ENCODE peak calls at places on chromosome 14, in six cellular contexts. One of them, this sample, is unnamed.
A peak's percentile ranks its signal among the peaks of the same experiment; 100 is the strongest.

GRCh38 chr14:101196795-101197590 is 293.5 kb upstream of the RTL1 start:
- DNase-seq in CD4-positive, alpha-beta memory T cell: no peak
- DNase-seq in PC-3: no peak
- DNase-seq in CD4-positive, CD25-positive, alpha-beta regulatory T cell: no peak
- DNase-seq in stomach: peak; percentile 18
- DNase-seq in lung: no peak
- DNase-seq in this sample: no peak

GRCh38 chr14:35362441-35362840 is 42.1 kb downstream of the NFKBIA start:
- DNase-seq in CD4-positive, alpha-beta memory T cell: no peak
- DNase-seq in PC-3: no peak
- DNase-seq in CD4-positive, CD25-positive, alpha-beta regulatory T cell: no peak
- DNase-seq in stomach: no peak
- DNase-seq in lung: no peak
- DNase-seq in this sample: no peak

GRCh38 chr14:89374908-89375307 is 42.1 kb downstream of the FOXN3 start:
- DNase-seq in CD4-positive, alpha-beta memory T cell: no peak
- DNase-seq in PC-3: no peak
- DNase-seq in CD4-positive, CD25-positive, alpha-beta regulatory T cell: no peak
- DNase-seq in stomach: no peak
- DNase-seq in lung: no peak
- DNase-seq in this sample: no peak

GRCh38 chr14:26992403-26993115 is 394.7 kb upstream of the NOVA1 start:
- DNase-seq in CD4-positive, alpha-beta memory T cell: no peak
- DNase-seq in PC-3: peak; percentile 20
- DNase-seq in CD4-positive, CD25-positive, alpha-beta regulatory T cell: no peak
- DNase-seq in stomach: no peak
- DNase-seq in lung: no peak
- DNase-seq in this sample: no peak

GRCh38 chr14:93269341-93270068 is 62.4 kb downstream of the UBR7 start:
- DNase-seq in CD4-positive, alpha-beta memory T cell: no peak
- DNase-seq in PC-3: peak; percentile 72
- DNase-seq in CD4-positive, CD25-positive, alpha-beta regulatory T cell: no peak
- DNase-seq in stomach: no peak
- DNase-seq in lung: no peak
- DNase-seq in this sample: no peak

GRCh38 chr14:80958258-80958657 is 2.8 kb downstream of the TSHR start:
- DNase-seq in CD4-positive, alpha-beta memory T cell: no peak
- DNase-seq in PC-3: no peak
- DNase-seq in CD4-positive, CD25-positive, alpha-beta regulatory T cell: no peak
- DNase-seq in stomach: no peak
- DNase-seq in lung: no peak
- DNase-seq in this sample: no peak

GRCh38 chr14:78424311-78424710 is 254.1 kb downstream of the NRXN3 start:
- DNase-seq in CD4-positive, alpha-beta memory T cell: no peak
- DNase-seq in PC-3: no peak
- DNase-seq in CD4-positive, CD25-positive, alpha-beta regulatory T cell: no peak
- DNase-seq in stomach: no peak
- DNase-seq in lung: no peak
- DNase-seq in this sample: no peak

GRCh38 chr14:102187044-102187443 is 47.3 kb downstream of the WDR20 start:
- DNase-seq in CD4-positive, alpha-beta memory T cell: no peak
- DNase-seq in PC-3: peak; percentile 65
- DNase-seq in CD4-positive, CD25-positive, alpha-beta regulatory T cell: no peak
- DNase-seq in stomach: no peak
- DNase-seq in lung: no peak
- DNase-seq in this sample: no peak

GRCh38 chr14:26775765-26776577 is 178.1 kb upstream of the NOVA1 start:
- DNase-seq in CD4-positive, alpha-beta memory T cell: no peak
- DNase-seq in PC-3: peak; percentile 77
- DNase-seq in CD4-positive, CD25-positive, alpha-beta regulatory T cell: no peak
- DNase-seq in stomach: no peak
- DNase-seq in lung: no peak
- DNase-seq in this sample: no peak

GRCh38 chr14:51539571-51540037 is 112.1 kb upstream of the FRMD6 start:
- DNase-seq in CD4-positive, alpha-beta memory T cell: no peak
- DNase-seq in PC-3: peak; percentile 99
- DNase-seq in CD4-positive, CD25-positive, alpha-beta regulatory T cell: no peak
- DNase-seq in stomach: no peak
- DNase-seq in lung: no peak
- DNase-seq in this sample: no peak

GRCh38 chr14:70013269-70013873 is 134.2 kb downstream of the SMOC1 start:
- DNase-seq in CD4-positive, alpha-beta memory T cell: no peak
- DNase-seq in PC-3: peak; percentile 49
- DNase-seq in CD4-positive, CD25-positive, alpha-beta regulatory T cell: no peak
- DNase-seq in stomach: peak; percentile 58
- DNase-seq in lung: no peak
- DNase-seq in this sample: no peak

GRCh38 chr14:86574026-86574777 is 1044.3 kb downstream of the FLRT2 start:
- DNase-seq in CD4-positive, alpha-beta memory T cell: no peak
- DNase-seq in PC-3: peak; percentile 40
- DNase-seq in CD4-positive, CD25-positive, alpha-beta regulatory T cell: no peak
- DNase-seq in stomach: no peak
- DNase-seq in lung: no peak
- DNase-seq in this sample: no peak

GRCh38 chr14:96253140-96253539 is 2.9 kb upstream of the BDKRB1 start:
- DNase-seq in CD4-positive, alpha-beta memory T cell: no peak
- DNase-seq in PC-3: peak; percentile 47
- DNase-seq in CD4-positive, CD25-positive, alpha-beta regulatory T cell: no peak
- DNase-seq in stomach: no peak
- DNase-seq in lung: no peak
- DNase-seq in this sample: no peak

GRCh38 chr14:104216457-104216856 is 78.1 kb downstream of the KIF26A start:
- DNase-seq in CD4-positive, alpha-beta memory T cell: no peak
- DNase-seq in PC-3: no peak
- DNase-seq in CD4-positive, CD25-positive, alpha-beta regulatory T cell: no peak
- DNase-seq in stomach: no peak
- DNase-seq in lung: no peak
- DNase-seq in this sample: no peak

GRCh38 chr14:90400904-90401561 is 4.2 kb downstream of the CALM1 start:
- DNase-seq in CD4-positive, alpha-beta memory T cell: no peak
- DNase-seq in PC-3: no peak
- DNase-seq in CD4-positive, CD25-positive, alpha-beta regulatory T cell: no peak
- DNase-seq in stomach: no peak
- DNase-seq in lung: no peak
- DNase-seq in this sample: no peak

GRCh38 chr14:58737511-58737910 is 99.7 kb downstream of the DACT1 start:
- DNase-seq in CD4-positive, alpha-beta memory T cell: no peak
- DNase-seq in PC-3: peak; percentile 80
- DNase-seq in CD4-positive, CD25-positive, alpha-beta regulatory T cell: no peak
- DNase-seq in stomach: no peak
- DNase-seq in lung: no peak
- DNase-seq in this sample: no peak

GRCh38 chr14:83529531-83529930 is 1995.9 kb upstream of the SEL1L start:
- DNase-seq in CD4-positive, alpha-beta memory T cell: no peak
- DNase-seq in PC-3: no peak
- DNase-seq in CD4-positive, CD25-positive, alpha-beta regulatory T cell: no peak
- DNase-seq in stomach: no peak
- DNase-seq in lung: no peak
- DNase-seq in this sample: no peak

GRCh38 chr14:42715316-42715715 is 1108.6 kb downstream of the LRFN5 start:
- DNase-seq in CD4-positive, alpha-beta memory T cell: no peak
- DNase-seq in PC-3: peak; percentile 69
- DNase-seq in CD4-positive, CD25-positive, alpha-beta regulatory T cell: no peak
- DNase-seq in stomach: no peak
- DNase-seq in lung: no peak
- DNase-seq in this sample: no peak

GRCh38 chr14:29616922-29617321 is 310.7 kb downstream of the PRKD1 start:
- DNase-seq in CD4-positive, alpha-beta memory T cell: no peak
- DNase-seq in PC-3: no peak
- DNase-seq in CD4-positive, CD25-positive, alpha-beta regulatory T cell: no peak
- DNase-seq in stomach: no peak
- DNase-seq in lung: no peak
- DNase-seq in this sample: no peak

GRCh38 chr14:65268594-65268993 is 143.9 kb upstream of the FUT8 start:
- DNase-seq in CD4-positive, alpha-beta memory T cell: no peak
- DNase-seq in PC-3: no peak
- DNase-seq in CD4-positive, CD25-positive, alpha-beta regulatory T cell: no peak
- DNase-seq in stomach: no peak
- DNase-seq in lung: no peak
- DNase-seq in this sample: no peak

GRCh38 chr14:29518335-29518734 is 409.3 kb downstream of the PRKD1 start:
- DNase-seq in CD4-positive, alpha-beta memory T cell: no peak
- DNase-seq in PC-3: peak; percentile 39
- DNase-seq in CD4-positive, CD25-positive, alpha-beta regulatory T cell: no peak
- DNase-seq in stomach: no peak
- DNase-seq in lung: no peak
- DNase-seq in this sample: no peak

GRCh38 chr14:49879683-49880204 is 13.1 kb upstream of the ARF6 start:
- DNase-seq in CD4-positive, alpha-beta memory T cell: peak; percentile 72
- DNase-seq in PC-3: peak; percentile 80
- DNase-seq in CD4-positive, CD25-positive, alpha-beta regulatory T cell: peak; percentile 32
- DNase-seq in stomach: peak; percentile 51
- DNase-seq in lung: no peak
- DNase-seq in this sample: no peak

GRCh38 chr14:59406454-59407245 is 58.5 kb downstream of the GPR135 start:
- DNase-seq in CD4-positive, alpha-beta memory T cell: no peak
- DNase-seq in PC-3: no peak
- DNase-seq in CD4-positive, CD25-positive, alpha-beta regulatory T cell: no peak
- DNase-seq in stomach: no peak
- DNase-seq in lung: no peak
- DNase-seq in this sample: no peak

GRCh38 chr14:21096438-21096837 is 2.0 kb downstream of the ZNF219 start:
- DNase-seq in CD4-positive, alpha-beta memory T cell: no peak
- DNase-seq in PC-3: no peak
- DNase-seq in CD4-positive, CD25-positive, alpha-beta regulatory T cell: no peak
- DNase-seq in stomach: no peak
- DNase-seq in lung: no peak
- DNase-seq in this sample: no peak

GRCh38 chr14:94614802-94615201 is 2.6 kb downstream of the SERPINA3 start:
- DNase-seq in CD4-positive, alpha-beta memory T cell: no peak
- DNase-seq in PC-3: no peak
- DNase-seq in CD4-positive, CD25-positive, alpha-beta regulatory T cell: no peak
- DNase-seq in stomach: no peak
- DNase-seq in lung: no peak
- DNase-seq in this sample: no peak

GRCh38 chr14:94613720-94614644 is 1.8 kb downstream of the SERPINA3 start:
- DNase-seq in CD4-positive, alpha-beta memory T cell: no peak
- DNase-seq in PC-3: no peak
- DNase-seq in CD4-positive, CD25-positive, alpha-beta regulatory T cell: no peak
- DNase-seq in stomach: no peak
- DNase-seq in lung: no peak
- DNase-seq in this sample: no peak

GRCh38 chr14:94615254-94615653 is 3.1 kb downstream of the SERPINA3 start:
- DNase-seq in CD4-positive, alpha-beta memory T cell: no peak
- DNase-seq in PC-3: no peak
- DNase-seq in CD4-positive, CD25-positive, alpha-beta regulatory T cell: no peak
- DNase-seq in stomach: no peak
- DNase-seq in lung: no peak
- DNase-seq in this sample: no peak

GRCh38 chr14:94617366-94617941 is 5.3 kb downstream of the SERPINA3 start:
- DNase-seq in CD4-positive, alpha-beta memory T cell: no peak
- DNase-seq in PC-3: no peak
- DNase-seq in CD4-positive, CD25-positive, alpha-beta regulatory T cell: no peak
- DNase-seq in stomach: no peak
- DNase-seq in lung: no peak
- DNase-seq in this sample: no peak

DNA sequence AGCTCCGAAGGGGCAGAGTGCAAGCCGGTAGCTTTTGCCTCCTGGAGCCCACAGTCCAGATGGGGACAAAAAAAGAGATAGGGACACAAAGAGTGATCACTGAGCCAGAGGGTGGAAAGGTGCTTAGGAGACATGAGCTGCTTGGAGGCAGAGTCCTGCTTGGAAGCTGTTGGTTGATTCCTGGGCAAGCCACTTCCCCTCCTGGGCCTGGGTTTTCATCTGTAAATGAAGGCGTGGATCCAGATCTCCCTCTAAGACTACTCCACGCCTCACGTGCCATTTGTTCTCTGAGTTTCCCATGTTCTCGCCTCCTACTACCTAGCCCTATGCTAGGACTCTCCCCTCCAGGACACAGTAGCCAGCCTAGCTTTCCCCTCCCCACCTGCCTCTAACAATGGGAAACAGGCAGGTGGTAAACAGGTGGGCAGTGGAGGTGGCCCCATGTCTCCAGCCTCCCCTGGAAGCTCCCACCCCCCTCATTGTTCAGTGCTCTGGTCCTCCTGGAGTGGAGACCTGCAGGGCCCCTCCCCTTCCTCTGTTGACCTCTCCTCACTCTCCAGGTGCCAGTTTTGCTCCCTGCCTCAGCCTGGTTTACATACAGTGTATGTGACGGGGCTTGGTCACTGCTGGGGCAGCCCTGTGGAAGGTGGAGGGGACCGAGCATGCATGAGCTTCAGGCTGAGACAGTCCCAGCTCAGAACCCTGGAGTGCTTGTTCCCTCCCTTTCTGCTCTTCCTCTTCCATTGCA is 3.8 kb downstream of the SERPINA3 start:
- DNase-seq in CD4-positive, alpha-beta memory T cell: no peak
- DNase-seq in PC-3: no peak
- DNase-seq in CD4-positive, CD25-positive, alpha-beta regulatory T cell: no peak
- DNase-seq in stomach: no peak
- DNase-seq in lung: no peak
- DNase-seq in this sample: no peak
- H3K9me3 ChIP-seq in CD4-positive, alpha-beta memory T cell: peaks cover 6% of the 10 kb centered on the region
- H3K9me3 ChIP-seq in PC-3: peaks cover 11% of the 10 kb centered on the region
- H3K9me3 ChIP-seq in CD4-positive, CD25-positive, alpha-beta regulatory T cell: peaks cover 28% of the 10 kb centered on the region
- H3K9me3 ChIP-seq in stomach: peaks cover 22% of the 10 kb centered on the region
- H3K9me3 ChIP-seq in lung: peaks cover 9% of the 10 kb centered on the region
- H3K9me3 ChIP-seq in this sample: peaks cover 6% of the 10 kb centered on the region

GRCh38 chr14:98444077-98444476 is 827.9 kb downstream of the BCL11B start:
- DNase-seq in CD4-positive, alpha-beta memory T cell: peak; percentile 77
- DNase-seq in PC-3: no peak
- DNase-seq in CD4-positive, CD25-positive, alpha-beta regulatory T cell: peak; percentile 11
- DNase-seq in stomach: no peak
- DNase-seq in lung: no peak
- DNase-seq in this sample: no peak
- H3K9me3 ChIP-seq in CD4-positive, alpha-beta memory T cell: no peaks in the 10 kb centered on the region
- H3K9me3 ChIP-seq in PC-3: no peaks in the 10 kb centered on the region
- H3K9me3 ChIP-seq in CD4-positive, CD25-positive, alpha-beta regulatory T cell: no peaks in the 10 kb centered on the region
- H3K9me3 ChIP-seq in stomach: no peaks in the 10 kb centered on the region
- H3K9me3 ChIP-seq in lung: no peaks in the 10 kb centered on the region
- H3K9me3 ChIP-seq in this sample: no peaks in the 10 kb centered on the region

GRCh38 chr14:38210587-38211257 is 3.0 kb downstream of the SSTR1 start:
- DNase-seq in CD4-positive, alpha-beta memory T cell: no peak
- DNase-seq in PC-3: no peak
- DNase-seq in CD4-positive, CD25-positive, alpha-beta regulatory T cell: no peak
- DNase-seq in stomach: peak; percentile 68
- DNase-seq in lung: no peak
- DNase-seq in this sample: no peak
- H3K9me3 ChIP-seq in CD4-positive, alpha-beta memory T cell: no peaks in the 10 kb centered on the region
- H3K9me3 ChIP-seq in PC-3: no peaks in the 10 kb centered on the region
- H3K9me3 ChIP-seq in CD4-positive, CD25-positive, alpha-beta regulatory T cell: no peaks in the 10 kb centered on the region
- H3K9me3 ChIP-seq in stomach: peaks cover 5% of the 10 kb centered on the region
- H3K9me3 ChIP-seq in lung: no peaks in the 10 kb centered on the region
- H3K9me3 ChIP-seq in this sample: no peaks in the 10 kb centered on the region

GRCh38 chr14:28488658-28489057 is 277.9 kb upstream of the FOXG1 start:
- DNase-seq in CD4-positive, alpha-beta memory T cell: no peak
- DNase-seq in PC-3: no peak
- DNase-seq in CD4-positive, CD25-positive, alpha-beta regulatory T cell: no peak
- DNase-seq in stomach: no peak
- DNase-seq in lung: no peak
- DNase-seq in this sample: no peak

DNA sequence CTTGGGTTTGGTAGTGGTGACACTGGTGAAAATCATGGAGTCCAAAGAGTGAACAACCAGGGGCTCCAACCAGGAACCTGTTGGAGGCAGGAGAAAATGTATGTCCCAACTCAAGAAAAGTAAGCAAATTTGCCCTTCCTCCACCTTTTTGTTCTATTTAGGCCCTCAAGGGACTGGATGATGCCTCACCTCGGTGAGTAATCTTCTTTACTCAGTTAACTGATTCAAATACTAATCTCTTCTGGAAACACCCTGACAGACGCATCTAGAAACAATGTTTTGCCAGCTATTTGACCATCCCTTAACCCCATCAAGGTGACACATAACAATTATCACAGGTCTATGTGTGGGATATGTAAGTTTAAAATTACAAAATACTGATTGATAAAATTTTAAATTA is 272.4 kb upstream of the FOXG1 start:
- DNase-seq in CD4-positive, alpha-beta memory T cell: no peak
- DNase-seq in PC-3: peak; percentile 96
- DNase-seq in CD4-positive, CD25-positive, alpha-beta regulatory T cell: no peak
- DNase-seq in stomach: no peak
- DNase-seq in lung: no peak
- DNase-seq in this sample: no peak
- H3K9me3 ChIP-seq in CD4-positive, alpha-beta memory T cell: peaks cover 5% of the 10 kb centered on the region
- H3K9me3 ChIP-seq in PC-3: no peaks in the 10 kb centered on the region
- H3K9me3 ChIP-seq in CD4-positive, CD25-positive, alpha-beta regulatory T cell: peaks cover 11% of the 10 kb centered on the region
- H3K9me3 ChIP-seq in stomach: no peaks in the 10 kb centered on the region
- H3K9me3 ChIP-seq in lung: no peaks in the 10 kb centered on the region
- H3K9me3 ChIP-seq in this sample: no peaks in the 10 kb centered on the region

This sample was measured in T-helper 17 cell.